ENCODE peak calls at places on chromosome 14, in five cellular contexts. One of them, this sample, is unnamed.

GRCh38 chr14:51780006-51780692 is 80.3 kb upstream of the GNG2 start:
- DNase-seq in HFFc6: peak; percentile 51
- DNase-seq in T-helper 17 cell: peak; percentile 54
- DNase-seq in nephron progenitor cell: peak; percentile 80
- DNase-seq in stimulated activated CD4-positive, alpha-beta T cell treated with anti-CD3 and anti-CD28 coated beads, Interleukin-4, amount 100 ng/mL, for 1 hour: peak; percentile 71
- DNase-seq in this sample: peak; percentile 80

GRCh38 chr14:24430682-24431568 is 1.2 kb downstream of the KHNYN start:
- DNase-seq in stimulated activated CD4-positive, alpha-beta T cell treated with anti-CD3 and anti-CD28 coated beads, Interleukin-4, amount 100 ng/mL, for 1 hour: peak; percentile 74
- DNase-seq in HFFc6: peak; percentile 37
- DNase-seq in T-helper 17 cell: peak; percentile 59
- DNase-seq in nephron progenitor cell: peak; percentile 23
- DNase-seq in this sample: peak; percentile 93

GRCh38 chr14:69327507-69327906 is 67.5 kb downstream of the GALNT16 start:
- DNase-seq in nephron progenitor cell: no peak
- DNase-seq in stimulated activated CD4-positive, alpha-beta T cell treated with anti-CD3 and anti-CD28 coated beads, Interleukin-4, amount 100 ng/mL, for 1 hour: no peak
- DNase-seq in HFFc6: no peak
- DNase-seq in T-helper 17 cell: no peak
- DNase-seq in this sample: no peak

GRCh38 chr14:32350020-32350419 is 20.9 kb downstream of the AKAP6 start:
- DNase-seq in stimulated activated CD4-positive, alpha-beta T cell treated with anti-CD3 and anti-CD28 coated beads, Interleukin-4, amount 100 ng/mL, for 1 hour: no peak
- DNase-seq in nephron progenitor cell: no peak
- DNase-seq in T-helper 17 cell: no peak
- DNase-seq in HFFc6: no peak
- DNase-seq in this sample: no peak

GRCh38 chr14:96482986-96483385 is 19.2 kb upstream of the PAPOLA start:
- DNase-seq in stimulated activated CD4-positive, alpha-beta T cell treated with anti-CD3 and anti-CD28 coated beads, Interleukin-4, amount 100 ng/mL, for 1 hour: no peak
- DNase-seq in T-helper 17 cell: no peak
- DNase-seq in nephron progenitor cell: no peak
- DNase-seq in HFFc6: no peak
- DNase-seq in this sample: no peak

GRCh38 chr14:34174973-34175372 is 224.1 kb upstream of the EGLN3 start:
- DNase-seq in nephron progenitor cell: no peak
- DNase-seq in HFFc6: no peak
- DNase-seq in stimulated activated CD4-positive, alpha-beta T cell treated with anti-CD3 and anti-CD28 coated beads, Interleukin-4, amount 100 ng/mL, for 1 hour: no peak
- DNase-seq in T-helper 17 cell: no peak
- DNase-seq in this sample: no peak

GRCh38 chr14:91246051-91246852 is 1.7 kb upstream of the GPR68 start:
- DNase-seq in nephron progenitor cell: no peak
- DNase-seq in HFFc6: no peak
- DNase-seq in T-helper 17 cell: peak; percentile 79
- DNase-seq in stimulated activated CD4-positive, alpha-beta T cell treated with anti-CD3 and anti-CD28 coated beads, Interleukin-4, amount 100 ng/mL, for 1 hour: peak; percentile 61
- DNase-seq in this sample: no peak

GRCh38 chr14:60051690-60052324 is 39.9 kb upstream of the PCNX4 start:
- DNase-seq in T-helper 17 cell: no peak
- DNase-seq in stimulated activated CD4-positive, alpha-beta T cell treated with anti-CD3 and anti-CD28 coated beads, Interleukin-4, amount 100 ng/mL, for 1 hour: no peak
- DNase-seq in HFFc6: no peak
- DNase-seq in nephron progenitor cell: no peak
- DNase-seq in this sample: peak; percentile 26

GRCh38 chr14:74937171-74937570 is 14.1 kb upstream of the RPS6KL1 start:
- DNase-seq in T-helper 17 cell: no peak
- DNase-seq in HFFc6: no peak
- DNase-seq in stimulated activated CD4-positive, alpha-beta T cell treated with anti-CD3 and anti-CD28 coated beads, Interleukin-4, amount 100 ng/mL, for 1 hour: no peak
- DNase-seq in nephron progenitor cell: no peak
- DNase-seq in this sample: no peak

GRCh38 chr14:21308132-21308478 is 28.2 kb downstream of the RPGRIP1 start:
- DNase-seq in nephron progenitor cell: no peak
- DNase-seq in stimulated activated CD4-positive, alpha-beta T cell treated with anti-CD3 and anti-CD28 coated beads, Interleukin-4, amount 100 ng/mL, for 1 hour: no peak
- DNase-seq in T-helper 17 cell: no peak
- DNase-seq in HFFc6: no peak
- DNase-seq in this sample: no peak

GRCh38 chr14:30214014-30214413 is 286.4 kb upstream of the PRKD1 start:
- DNase-seq in stimulated activated CD4-positive, alpha-beta T cell treated with anti-CD3 and anti-CD28 coated beads, Interleukin-4, amount 100 ng/mL, for 1 hour: no peak
- DNase-seq in HFFc6: peak; percentile 28
- DNase-seq in nephron progenitor cell: no peak
- DNase-seq in T-helper 17 cell: no peak
- DNase-seq in this sample: no peak

GRCh38 chr14:89915114-89915878 is 39.2 kb downstream of the EFCAB11 start:
- DNase-seq in stimulated activated CD4-positive, alpha-beta T cell treated with anti-CD3 and anti-CD28 coated beads, Interleukin-4, amount 100 ng/mL, for 1 hour: peak; percentile 57
- DNase-seq in T-helper 17 cell: peak; percentile 21
- DNase-seq in HFFc6: peak; percentile 69
- DNase-seq in nephron progenitor cell: peak; percentile 65
- DNase-seq in this sample: no peak

GRCh38 chr14:77007975-77008421 is 20.5 kb downstream of the IRF2BPL start:
- DNase-seq in HFFc6: no peak
- DNase-seq in T-helper 17 cell: no peak
- DNase-seq in stimulated activated CD4-positive, alpha-beta T cell treated with anti-CD3 and anti-CD28 coated beads, Interleukin-4, amount 100 ng/mL, for 1 hour: no peak
- DNase-seq in nephron progenitor cell: no peak
- DNase-seq in this sample: no peak

GRCh38 chr14:72903707-72904106 is 9.8 kb upstream of the DPF3 start:
- DNase-seq in T-helper 17 cell: no peak
- DNase-seq in HFFc6: no peak
- DNase-seq in stimulated activated CD4-positive, alpha-beta T cell treated with anti-CD3 and anti-CD28 coated beads, Interleukin-4, amount 100 ng/mL, for 1 hour: no peak
- DNase-seq in nephron progenitor cell: no peak
- DNase-seq in this sample: peak; percentile 41

GRCh38 chr14:75469606-75470237 is 41.9 kb downstream of the JDP2 start:
- DNase-seq in nephron progenitor cell: no peak
- DNase-seq in HFFc6: no peak
- DNase-seq in stimulated activated CD4-positive, alpha-beta T cell treated with anti-CD3 and anti-CD28 coated beads, Interleukin-4, amount 100 ng/mL, for 1 hour: no peak
- DNase-seq in T-helper 17 cell: no peak
- DNase-seq in this sample: no peak

GRCh38 chr14:55532645-55533309 is 47.2 kb upstream of the KTN1 start:
- DNase-seq in stimulated activated CD4-positive, alpha-beta T cell treated with anti-CD3 and anti-CD28 coated beads, Interleukin-4, amount 100 ng/mL, for 1 hour: no peak
- DNase-seq in HFFc6: no peak
- DNase-seq in nephron progenitor cell: no peak
- DNase-seq in T-helper 17 cell: no peak
- DNase-seq in this sample: no peak

GRCh38 chr14:20624495-20625070 is 16.9 kb downstream of the OR6S1 start:
- DNase-seq in T-helper 17 cell: peak; percentile 24
- DNase-seq in stimulated activated CD4-positive, alpha-beta T cell treated with anti-CD3 and anti-CD28 coated beads, Interleukin-4, amount 100 ng/mL, for 1 hour: peak; percentile 27
- DNase-seq in HFFc6: no peak
- DNase-seq in nephron progenitor cell: peak; percentile 68
- DNase-seq in this sample: peak; percentile 62

GRCh38 chr14:24941719-24942118 is 108.2 kb downstream of the STXBP6 start:
- DNase-seq in stimulated activated CD4-positive, alpha-beta T cell treated with anti-CD3 and anti-CD28 coated beads, Interleukin-4, amount 100 ng/mL, for 1 hour: no peak
- DNase-seq in T-helper 17 cell: no peak
- DNase-seq in nephron progenitor cell: no peak
- DNase-seq in HFFc6: no peak
- DNase-seq in this sample: no peak

GRCh38 chr14:54787263-54787662 is 115.4 kb downstream of the GCH1 start:
- DNase-seq in nephron progenitor cell: no peak
- DNase-seq in T-helper 17 cell: no peak
- DNase-seq in stimulated activated CD4-positive, alpha-beta T cell treated with anti-CD3 and anti-CD28 coated beads, Interleukin-4, amount 100 ng/mL, for 1 hour: no peak
- DNase-seq in HFFc6: no peak
- DNase-seq in this sample: no peak

GRCh38 chr14:87067597-87067996 is 925.4 kb downstream of the GALC start:
- DNase-seq in HFFc6: no peak
- DNase-seq in nephron progenitor cell: no peak
- DNase-seq in T-helper 17 cell: no peak
- DNase-seq in stimulated activated CD4-positive, alpha-beta T cell treated with anti-CD3 and anti-CD28 coated beads, Interleukin-4, amount 100 ng/mL, for 1 hour: no peak
- DNase-seq in this sample: no peak

GRCh38 chr14:63438065-63438757 is 105.0 kb downstream of the PPP2R5E start:
- DNase-seq in nephron progenitor cell: no peak
- DNase-seq in HFFc6: peak; percentile 95
- DNase-seq in T-helper 17 cell: no peak
- DNase-seq in stimulated activated CD4-positive, alpha-beta T cell treated with anti-CD3 and anti-CD28 coated beads, Interleukin-4, amount 100 ng/mL, for 1 hour: peak; percentile 18
- DNase-seq in this sample: peak; percentile 94

GRCh38 chr14:39398382-39398781 is 33.9 kb downstream of the FBXO33 start:
- DNase-seq in HFFc6: no peak
- DNase-seq in T-helper 17 cell: no peak
- DNase-seq in stimulated activated CD4-positive, alpha-beta T cell treated with anti-CD3 and anti-CD28 coated beads, Interleukin-4, amount 100 ng/mL, for 1 hour: no peak
- DNase-seq in nephron progenitor cell: no peak
- DNase-seq in this sample: no peak

GRCh38 chr14:68541128-68541896 is 251.6 kb downstream of the ZFP36L1 start:
- DNase-seq in stimulated activated CD4-positive, alpha-beta T cell treated with anti-CD3 and anti-CD28 coated beads, Interleukin-4, amount 100 ng/mL, for 1 hour: no peak
- DNase-seq in HFFc6: no peak
- DNase-seq in T-helper 17 cell: no peak
- DNase-seq in nephron progenitor cell: no peak
- DNase-seq in this sample: no peak

GRCh38 chr14:91899777-91900176 is 32.4 kb upstream of the TC2N start:
- DNase-seq in nephron progenitor cell: no peak
- DNase-seq in T-helper 17 cell: no peak
- DNase-seq in stimulated activated CD4-positive, alpha-beta T cell treated with anti-CD3 and anti-CD28 coated beads, Interleukin-4, amount 100 ng/mL, for 1 hour: no peak
- DNase-seq in HFFc6: no peak
- DNase-seq in this sample: no peak

GRCh38 chr14:59631237-59631636 is 54.6 kb upstream of the CCDC175 start:
- DNase-seq in nephron progenitor cell: peak; percentile 16
- DNase-seq in T-helper 17 cell: no peak
- DNase-seq in HFFc6: no peak
- DNase-seq in stimulated activated CD4-positive, alpha-beta T cell treated with anti-CD3 and anti-CD28 coated beads, Interleukin-4, amount 100 ng/mL, for 1 hour: no peak
- DNase-seq in this sample: peak; percentile 7

GRCh38 chr14:74238974-74239847 is at the start of gene VSX2:
- DNase-seq in T-helper 17 cell: no peak
- DNase-seq in nephron progenitor cell: no peak
- DNase-seq in HFFc6: no peak
- DNase-seq in stimulated activated CD4-positive, alpha-beta T cell treated with anti-CD3 and anti-CD28 coated beads, Interleukin-4, amount 100 ng/mL, for 1 hour: no peak
- DNase-seq in this sample: no peak

GRCh38 chr14:77475432-77476115 is 17.7 kb downstream of the AHSA1 start:
- DNase-seq in nephron progenitor cell: no peak
- DNase-seq in stimulated activated CD4-positive, alpha-beta T cell treated with anti-CD3 and anti-CD28 coated beads, Interleukin-4, amount 100 ng/mL, for 1 hour: no peak
- DNase-seq in T-helper 17 cell: no peak
- DNase-seq in HFFc6: no peak
- DNase-seq in this sample: no peak

GRCh38 chr14:103156733-103157411 is 33.6 kb downstream of the TNFAIP2 start:
- DNase-seq in stimulated activated CD4-positive, alpha-beta T cell treated with anti-CD3 and anti-CD28 coated beads, Interleukin-4, amount 100 ng/mL, for 1 hour: no peak
- DNase-seq in T-helper 17 cell: no peak
- DNase-seq in nephron progenitor cell: peak; percentile 46
- DNase-seq in HFFc6: no peak
- DNase-seq in this sample: no peak

GRCh38 chr14:38705220-38705619 is 397.8 kb downstream of the SEC23A start:
- DNase-seq in stimulated activated CD4-positive, alpha-beta T cell treated with anti-CD3 and anti-CD28 coated beads, Interleukin-4, amount 100 ng/mL, for 1 hour: no peak
- DNase-seq in HFFc6: no peak
- DNase-seq in T-helper 17 cell: no peak
- DNase-seq in nephron progenitor cell: no peak
- DNase-seq in this sample: no peak

GRCh38 chr14:29126361-29126760 is 359.8 kb downstream of the FOXG1 start:
- DNase-seq in T-helper 17 cell: no peak
- DNase-seq in stimulated activated CD4-positive, alpha-beta T cell treated with anti-CD3 and anti-CD28 coated beads, Interleukin-4, amount 100 ng/mL, for 1 hour: no peak
- DNase-seq in HFFc6: no peak
- DNase-seq in nephron progenitor cell: no peak
- DNase-seq in this sample: peak; percentile 10

GRCh38 chr14:91293281-91293680 is 48.8 kb upstream of the GPR68 start:
- DNase-seq in T-helper 17 cell: no peak
- DNase-seq in HFFc6: no peak
- DNase-seq in stimulated activated CD4-positive, alpha-beta T cell treated with anti-CD3 and anti-CD28 coated beads, Interleukin-4, amount 100 ng/mL, for 1 hour: no peak
- DNase-seq in nephron progenitor cell: no peak
- DNase-seq in this sample: no peak

GRCh38 chr14:23327947-23328744 is 6.9 kb downstream of the PABPN1 start:
- DNase-seq in stimulated activated CD4-positive, alpha-beta T cell treated with anti-CD3 and anti-CD28 coated beads, Interleukin-4, amount 100 ng/mL, for 1 hour: peak; percentile 46
- DNase-seq in HFFc6: peak; percentile 67
- DNase-seq in nephron progenitor cell: peak; percentile 72
- DNase-seq in T-helper 17 cell: peak; percentile 30
- DNase-seq in this sample: peak; percentile 86

GRCh38 chr14:95077380-95077779 is 79.9 kb downstream of the DICER1 start:
- DNase-seq in nephron progenitor cell: no peak
- DNase-seq in T-helper 17 cell: no peak
- DNase-seq in HFFc6: no peak
- DNase-seq in stimulated activated CD4-positive, alpha-beta T cell treated with anti-CD3 and anti-CD28 coated beads, Interleukin-4, amount 100 ng/mL, for 1 hour: no peak
- DNase-seq in this sample: no peak

GRCh38 chr14:100571837-100572236 is 15.4 kb downstream of the BEGAIN start:
- DNase-seq in HFFc6: no peak
- DNase-seq in stimulated activated CD4-positive, alpha-beta T cell treated with anti-CD3 and anti-CD28 coated beads, Interleukin-4, amount 100 ng/mL, for 1 hour: no peak
- DNase-seq in T-helper 17 cell: no peak
- DNase-seq in nephron progenitor cell: no peak
- DNase-seq in this sample: no peak

GRCh38 chr14:91714805-91715204 is 17.1 kb downstream of the CATSPERB start:
- DNase-seq in HFFc6: no peak
- DNase-seq in T-helper 17 cell: no peak
- DNase-seq in nephron progenitor cell: no peak
- DNase-seq in stimulated activated CD4-positive, alpha-beta T cell treated with anti-CD3 and anti-CD28 coated beads, Interleukin-4, amount 100 ng/mL, for 1 hour: peak; percentile 9
- DNase-seq in this sample: no peak

This sample was measured in foreskin fibroblast.